ENCODE peak calls at places on chromosome X, in five cellular contexts. U is cardiac muscle cell, O is endothelial cell of umbilical vein, S is stomach, J is tibial artery. Y is an unnamed sample.

GRCh38 chrX:7606253-7606652 is 236.7 kb upstream of the VCX start:
- DNase-seq in U (no peak), O (no peak), S (no peak), J (no peak), Y (no peak)

GRCh38 chrX:7730071-7730470 is 112.9 kb upstream of the VCX start:
- DNase-seq in U (no peak), O (no peak), S (no peak), J (peak; percentile 23), Y (no peak)

GRCh38 chrX:110021180-110022022 is 18.5 kb downstream of the TMEM164 start:
- DNase-seq in U (peak; percentile 55), O (peak; percentile 64), S (no peak), J (no peak), Y (no peak)

GRCh38 chrX:17567173-17567572 is 170.1 kb upstream of the SCML1 start:
- DNase-seq in U (no peak), O (no peak), S (no peak), J (peak; percentile 36), Y (peak; percentile 29)

GRCh38 chrX:154715825-154716224 is 35.1 kb downstream of the GAB3 start:
- DNase-seq in U (no peak), O (no peak), S (no peak), J (no peak), Y (no peak)

GRCh38 chrX:77442728-77443127 is 4.5 kb upstream of the FGF16 start:
- DNase-seq in U (peak; percentile 41), O (peak; percentile 96), S (no peak), J (peak; percentile 29), Y (no peak)

GRCh38 chrX:150361070-150361776 is 1.9 kb upstream of the MAMLD1 start:
- DNase-seq in U (no peak), O (no peak), S (no peak), J (no peak), Y (peak; percentile 72)

GRCh38 chrX:74420194-74421035 is 878 bp upstream of the SLC16A2 start:
- DNase-seq in U (peak; percentile 76), O (peak; percentile 42), S (peak; percentile 64), J (peak; percentile 67), Y (peak; percentile 49)

GRCh38 chrX:65924938-65925507 is 114.9 kb downstream of the VSIG4 start:
- DNase-seq in U (no peak), O (no peak), S (no peak), J (no peak), Y (no peak)

GRCh38 chrX:96480081-96480480 is 204.6 kb upstream of the DIAPH2 start:
- DNase-seq in U (peak; percentile 1), O (peak; percentile 43), S (no peak), J (no peak), Y (no peak)

DNA sequence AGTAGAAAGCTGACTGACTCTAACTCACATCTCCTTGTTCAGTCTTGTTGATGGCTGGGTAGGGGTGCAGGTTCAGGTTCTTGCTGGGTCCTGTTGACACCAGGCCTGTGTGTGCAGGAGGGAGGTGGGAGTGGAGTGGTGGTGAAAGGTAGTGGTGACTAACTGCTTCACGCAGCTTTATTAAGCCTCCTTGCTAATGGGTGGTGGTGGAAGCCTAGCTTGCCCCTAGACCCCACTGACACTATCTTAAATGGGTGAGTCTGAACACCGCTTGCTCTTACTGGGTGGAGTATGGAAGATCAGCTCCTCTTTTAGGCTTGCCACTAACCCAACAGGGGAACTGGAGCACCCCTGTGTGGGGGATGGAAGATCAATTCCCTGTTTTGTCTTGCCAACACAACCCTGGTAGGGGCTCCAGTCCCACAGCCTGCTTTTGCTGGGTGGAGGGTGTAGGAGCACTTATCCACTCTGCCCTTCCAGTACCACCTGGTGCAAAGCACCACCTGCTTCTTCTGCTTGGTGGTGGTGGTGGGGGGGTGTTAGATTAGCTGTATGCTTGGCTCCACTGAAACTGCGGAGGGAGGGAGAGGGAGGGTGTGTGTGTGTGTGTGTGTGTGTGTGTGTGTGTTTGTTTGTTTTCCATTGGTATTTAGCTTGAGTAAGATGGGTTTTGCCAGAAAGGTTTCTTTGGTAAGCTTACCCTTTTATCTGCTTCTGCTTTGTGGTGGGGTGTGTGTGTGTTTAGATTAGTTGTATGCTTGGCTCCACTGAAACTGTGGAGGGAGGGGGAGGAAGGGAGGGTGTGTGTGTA is 25.6 kb downstream of the KDM6A start:
- DNase-seq in U (peak; percentile 40), O (no peak), S (peak; percentile 57), J (no peak), Y (no peak)
- H3K4me3 ChIP-seq in U (no peak overlapping the region), O (no peak overlapping the region), S (no peak overlapping the region), J (no peak overlapping the region), Y (no peak overlapping the region)

GRCh38 chrX:1411331-1411730 is 19.4 kb upstream of the SLC25A6 start:
- DNase-seq in U (no peak), O (no peak), S (no peak), J (no peak), Y (peak; percentile 13)

GRCh38 chrX:1403228-1403627 is 11.3 kb upstream of the SLC25A6 start:
- DNase-seq in U (no peak), O (no peak), S (no peak), J (no peak), Y (no peak)

GRCh38 chrX:1412551-1413161 is 20.7 kb upstream of the SLC25A6 start:
- DNase-seq in U (no peak), O (no peak), S (no peak), J (no peak), Y (no peak)

GRCh38 chrX:1401611-1402430 is 9.9 kb upstream of the SLC25A6 start:
- DNase-seq in U (no peak), O (no peak), S (no peak), J (no peak), Y (no peak)

GRCh38 chrX:1407035-1407434 is 15.1 kb upstream of the SLC25A6 start:
- DNase-seq in U (no peak), O (no peak), S (no peak), J (no peak), Y (no peak)
- H3K36me3 ChIP-seq in U (peaks cover 29% of the 10 kb centered on the region), O (peaks cover 2% of the 10 kb centered on the region), S (peaks cover 45% of the 10 kb centered on the region), J (peaks cover 75% of the 10 kb centered on the region), Y (no peaks in the 10 kb centered on the region)

GRCh38 chrX:20361890-20362262 is 95.2 kb upstream of the RPS6KA3 start:
- DNase-seq in U (peak; percentile 82), O (no peak), S (no peak), J (no peak), Y (no peak)

GRCh38 chrX:20364238-20364637 is 97.5 kb upstream of the RPS6KA3 start:
- DNase-seq in U (no peak), O (no peak), S (no peak), J (no peak), Y (no peak)

GRCh38 chrX:20363003-20363674 is 96.4 kb upstream of the RPS6KA3 start:
- DNase-seq in U (no peak), O (no peak), S (no peak), J (no peak), Y (no peak)

GRCh38 chrX:20362268-20363002 is 95.7 kb upstream of the RPS6KA3 start:
- DNase-seq in U (peak; percentile 68), O (peak; percentile 46), S (no peak), J (no peak), Y (no peak)

GRCh38 chrX:20361081-20361889 is 94.6 kb upstream of the RPS6KA3 start:
- DNase-seq in U (peak; percentile 84), O (no peak), S (no peak), J (peak; percentile 34), Y (no peak)
- H3K4me3 ChIP-seq in U (no peak overlapping the region), O (no peak overlapping the region), S (no peak overlapping the region), J (no peak overlapping the region), Y (no peak overlapping the region)

GRCh38 chrX:53195401-53195800 is 29.6 kb downstream of the KDM5C start:
- DNase-seq in U (no peak), O (no peak), S (no peak), J (no peak), Y (no peak)
- H3K36me3 ChIP-seq in U (peaks cover 67% of the 10 kb centered on the region), O (peaks cover 3% of the 10 kb centered on the region), S (peaks cover 39% of the 10 kb centered on the region), J (peaks cover 99% of the 10 kb centered on the region), Y (no peaks in the 10 kb centered on the region)

GRCh38 chrX:30822068-30822671 is 66.9 kb downstream of the TAB3 start:
- DNase-seq in U (peak; percentile 7), O (no peak), S (no peak), J (no peak), Y (no peak)
- H3K4me3 ChIP-seq in U (no peak overlapping the region), O (no peak overlapping the region), S (no peak overlapping the region), J (no peak overlapping the region), Y (no peak overlapping the region)

DNA sequence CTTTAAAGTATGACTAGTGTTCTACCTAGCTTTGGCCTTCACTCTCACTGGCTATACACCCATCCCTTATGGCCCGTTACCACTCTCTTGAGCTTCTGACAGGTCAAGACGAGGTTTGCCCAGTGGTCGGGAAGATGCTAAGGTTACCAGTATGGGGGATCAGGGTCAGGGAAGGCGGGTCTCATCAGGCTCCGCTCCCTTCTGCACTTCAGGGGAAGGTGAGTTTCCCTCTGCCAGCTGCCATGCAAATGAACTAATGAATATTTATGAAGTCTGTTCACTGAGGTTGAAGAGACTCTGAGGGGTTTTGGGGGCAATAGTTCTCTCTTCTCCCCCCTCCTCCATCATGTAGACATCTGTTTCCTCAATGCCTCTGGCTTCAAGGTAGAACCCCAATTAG is 6.6 kb downstream of the EFNB1 start:
- DNase-seq in U (no peak), O (no peak), S (peak; percentile 4), J (no peak), Y (no peak)
- H3K36me3 ChIP-seq in U (peaks cover 7% of the 10 kb centered on the region), O (no peaks in the 10 kb centered on the region), S (no peaks in the 10 kb centered on the region), J (peaks cover 13% of the 10 kb centered on the region), Y (no peaks in the 10 kb centered on the region)

GRCh38 chrX:130083107-130083490 is 27.2 kb downstream of the ELF4 start:
- DNase-seq in U (no peak), O (no peak), S (no peak), J (no peak), Y (no peak)

GRCh38 chrX:130082244-130083106 is 27.8 kb downstream of the ELF4 start:
- DNase-seq in U (peak; percentile 9), O (no peak), S (peak; percentile 37), J (peak; percentile 49), Y (peak; percentile 22)

GRCh38 chrX:130080791-130081367 is 29.4 kb downstream of the ELF4 start:
- DNase-seq in U (no peak), O (no peak), S (no peak), J (no peak), Y (no peak)

GRCh38 chrX:130079824-130080406 is 30.4 kb downstream of the ELF4 start:
- DNase-seq in U (peak; percentile 84), O (peak; percentile 71), S (peak; percentile 67), J (peak; percentile 59), Y (peak; percentile 69)

DNA sequence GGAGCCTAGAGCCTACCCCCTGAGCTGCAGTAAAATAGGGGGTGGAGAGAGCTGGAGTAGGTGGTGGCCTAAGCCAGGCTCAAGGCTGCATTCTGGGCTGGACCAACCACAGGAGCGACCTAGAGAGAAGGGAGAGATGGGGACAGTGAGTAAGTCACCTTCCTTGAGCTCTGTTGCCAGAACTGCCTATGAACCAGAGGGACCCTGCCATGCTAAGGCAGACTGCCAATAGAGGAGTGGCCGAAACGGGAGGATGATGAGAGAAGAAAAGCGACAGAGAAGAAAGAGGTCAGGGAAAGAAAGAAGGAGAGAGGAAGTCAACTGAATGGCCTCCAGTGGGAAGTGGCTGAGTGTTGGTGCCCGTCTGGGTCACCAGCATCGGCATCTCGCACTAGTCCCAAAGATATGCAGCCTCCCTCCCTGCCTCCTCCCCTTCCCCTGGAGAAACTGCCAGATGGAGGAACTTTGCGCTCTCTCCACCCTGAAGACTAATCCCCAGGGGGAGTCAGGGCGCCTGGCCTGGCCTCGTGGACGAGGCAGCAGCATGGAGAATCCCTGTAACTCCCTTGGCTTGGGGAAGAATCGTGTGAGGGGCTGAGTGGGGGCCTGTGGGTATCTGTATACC is 28.8 kb downstream of the ELF4 start:
- DNase-seq in U (no peak), O (no peak), S (no peak), J (no peak), Y (no peak)
- H3K4me3 ChIP-seq in U (no peak overlapping the region), O (no peak overlapping the region), S (no peak overlapping the region), J (no peak overlapping the region), Y (no peak overlapping the region)

GRCh38 chrX:47228550-47229270 is 4.1 kb upstream of the USP11 start:
- DNase-seq in U (no peak), O (no peak), S (no peak), J (no peak), Y (no peak)
- H3K36me3 ChIP-seq in U (peaks cover 51% of the 10 kb centered on the region), O (peaks cover 8% of the 10 kb centered on the region), S (peaks cover 39% of the 10 kb centered on the region), J (peaks cover 56% of the 10 kb centered on the region), Y (no peaks in the 10 kb centered on the region)

GRCh38 chrX:112734250-112734649 is 54.5 kb upstream of the LHFPL1 start:
- DNase-seq in U (peak; percentile 1), O (no peak), S (no peak), J (peak; percentile 20), Y (peak; percentile 13)
- H3K4me3 ChIP-seq in U (no peak overlapping the region), O (no peak overlapping the region), S (no peak overlapping the region), J (no peak overlapping the region), Y (no peak overlapping the region)

Y was measured in testis.